ENCODE peak calls at places on chromosomes 6 and 20, in four cellular contexts. Z is HT1080, Y is lower leg skin, H is cardiac fibroblast. P is an unnamed sample.
A peak's percentile ranks its signal among the peaks of the same experiment; 100 is the strongest.

GRCh38 chr6:12602951-12603710 is 113.4 kb upstream of the PHACTR1 start:
- DNase-seq in Z (peak; percentile 61), H (peak; percentile 93), Y (no peak), P (peak; percentile 59)

GRCh38 chr20:48986899-48987298 is 59.2 kb upstream of the CSE1L start:
- DNase-seq in H (no peak), Y (no peak), Z (no peak), P (peak; percentile 23)

GRCh38 chr6:144744720-144745119 is 459.6 kb downstream of the UTRN start:
- DNase-seq in H (no peak), Z (no peak), Y (no peak), P (no peak)

GRCh38 chr6:4466260-4466659 is 309.9 kb upstream of the CDYL start:
- DNase-seq in H (peak; percentile 51), Z (peak; percentile 52), Y (no peak), P (no peak)

GRCh38 chr20:43563429-43563828 is 4.6 kb downstream of the SGK2 start:
- DNase-seq in H (peak; percentile 48), Z (no peak), Y (no peak), P (no peak)

GRCh38 chr20:1900321-1900791 is 5.1 kb downstream of the SIRPA start:
- DNase-seq in H (peak; percentile 84), Z (peak; percentile 73), Y (no peak), P (peak; percentile 72)

GRCh38 chr20:2918096-2919049 is 45.1 kb downstream of the PTPRA start:
- DNase-seq in Y (no peak), Z (no peak), H (no peak), P (no peak)

GRCh38 chr20:19750907-19751636 is 7.0 kb upstream of the RIN2 start:
- DNase-seq in H (no peak), Y (no peak), Z (no peak), P (no peak)

GRCh38 chr6:81766482-81767069 is 14.1 kb upstream of the TENT5A start:
- DNase-seq in Y (peak; percentile 35), H (peak; percentile 93), Z (peak; percentile 61), P (peak; percentile 27)

GRCh38 chr6:170211404-170212025 is 79.4 kb downstream of the DLL1 start:
- DNase-seq in Y (peak; percentile 10), H (no peak), Z (no peak), P (no peak)

GRCh38 chr6:84460491-84460890 is 233.0 kb upstream of the CEP162 start:
- DNase-seq in Y (no peak), H (peak; percentile 40), Z (no peak), P (no peak)

GRCh38 chr6:101208152-101208551 is 185.4 kb upstream of the GRIK2 start:
- DNase-seq in Z (no peak), H (no peak), Y (no peak), P (no peak)

GRCh38 chr6:152815230-152815922 is 64.8 kb downstream of the VIP start:
- DNase-seq in Y (no peak), Z (no peak), H (no peak), P (no peak)

GRCh38 chr6:14705841-14706377 is 540.0 kb upstream of the JARID2 start:
- DNase-seq in H (peak; percentile 67), Y (no peak), Z (no peak), P (no peak)

GRCh38 chr6:89818977-89819335 is 638 bp downstream of the MDN1 start:
- DNase-seq in Z (peak; percentile 11), Y (no peak), H (peak; percentile 41), P (peak; percentile 11)

GRCh38 chr20:58542411-58543095 is 27.4 kb upstream of the APCDD1L start:
- DNase-seq in Z (peak; percentile 60), Y (no peak), H (no peak), P (no peak)

GRCh38 chr20:24962182-24962492 is 13.1 kb downstream of the CST7 start:
- DNase-seq in Z (no peak), H (no peak), Y (no peak), P (no peak)

GRCh38 chr6:149750136-149750609 is 632 bp downstream of the PCMT1 start:
- DNase-seq in Y (peak; percentile 20), H (peak; percentile 54), Z (peak; percentile 80), P (peak; percentile 67)

GRCh38 chr20:39986231-39986904 is 702.7 kb downstream of the MAFB start:
- DNase-seq in Y (peak; percentile 78), H (peak; percentile 25), Z (peak; percentile 2), P (peak; percentile 70)

P was measured in AG20443.